ENCODE peak calls at places on chromosomes 5 and 9, in four cellular contexts. N, L, J and V are unnamed samples.

GRCh38 chr9:91847576-91847975 is 102.5 kb downstream of the ROR2 start:
- DNase-seq in N (peak), L (peak), J (no peak), V (peak)

GRCh38 chr9:135450956-135451355 is 28.6 kb upstream of the PPP1R26 start:
- DNase-seq in N (no peak), L (no peak), J (no peak), V (no peak)

GRCh38 chr5:112183103-112183634 is 235.9 kb downstream of the EPB41L4A start:
- DNase-seq in N (peak), L (no peak), J (no peak), V (peak)

GRCh38 chr9:133614678-133615077 is 5.5 kb upstream of the FAM163B start:
- DNase-seq in N (no peak), L (no peak), J (no peak), V (no peak)

GRCh38 chr5:124631874-124632550 is 114.4 kb downstream of the ZNF608 start:
- DNase-seq in N (no peak), L (no peak), J (no peak), V (no peak)

GRCh38 chr5:155726267-155726666 is 600.7 kb upstream of the SGCD start:
- DNase-seq in N (peak), L (peak), J (no peak), V (peak)

GRCh38 chr9:2459756-2460155 is 161.8 kb upstream of the VLDLR start:
- DNase-seq in N (no peak), L (no peak), J (no peak), V (no peak)

GRCh38 chr5:171424726-171425125 is 5.3 kb downstream of the FGF18 start:
- DNase-seq in N (no peak), L (no peak), J (no peak), V (no peak)

GRCh38 chr5:92907914-92908606 is 673.0 kb downstream of the NR2F1-AS1 start:
- DNase-seq in N (no peak), L (peak), J (peak), V (peak)

GRCh38 chr9:132094314-132094791 is 14.7 kb upstream of the MED27 start:
- DNase-seq in N (no peak), L (peak), J (peak), V (peak)

GRCh38 chr5:170757182-170757601 is 26.3 kb upstream of the GABRP start:
- DNase-seq in N (peak), L (peak), J (no peak), V (peak)

GRCh38 chr5:152462021-152462721 is 57.1 kb upstream of the NMUR2 start:
- DNase-seq in N (no peak), L (peak), J (no peak), V (no peak)

GRCh38 chr9:101516655-101517054 is 17.0 kb upstream of the RNF20 start:
- DNase-seq in N (no peak), L (no peak), J (no peak), V (no peak)

GRCh38 chr5:28165116-28165515 is 1126.7 kb upstream of the CDH9 start:
- DNase-seq in N (peak), L (no peak), J (peak), V (no peak)

GRCh38 chr5:180212363-180213255 is 3.6 kb upstream of the RASGEF1C start:
- DNase-seq in N (peak), L (no peak), J (peak), V (peak)

GRCh38 chr9:108117775-108118174 is 628.2 kb upstream of the KLF4 start:
- DNase-seq in N (no peak), L (peak), J (no peak), V (no peak)

GRCh38 chr5:123421773-123422172 is 1.4 kb downstream of the CEP120 start:
- DNase-seq in N (no peak), L (no peak), J (no peak), V (no peak)

GRCh38 chr9:7058539-7058938 is 300.8 kb downstream of the KDM4C start:
- DNase-seq in N (no peak), L (peak), J (no peak), V (peak)

GRCh38 chr5:163951069-163951468 is 445.6 kb downstream of the MAT2B start:
- DNase-seq in N (no peak), L (no peak), J (no peak), V (no peak)